ENCODE peak calls at places on chromosome 9, in nine cellular contexts. One of them, this sample, is unnamed.

GRCh38 chr9:93097496-93098205 is 1.6 kb downstream of the CARD19 start:
- DNase-seq in dorsolateral prefrontal cortex: peak; percentile 52
- DNase-seq in tibial nerve: no peak
- DNase-seq in AG09309: no peak
- DNase-seq in NCI-H1417: no peak
- DNase-seq in putamen: peak; percentile 59
- DNase-seq in stimulated activated CD8-positive, alpha-beta memory T cell treated with anti-CD3 and anti-CD28 coated beads, Interleukin-4, amount 100 ng/mL, for 24 hours: no peak
- DNase-seq in ureter: no peak
- DNase-seq in stimulated activated CD4-positive, alpha-beta T cell treated with anti-CD3 and anti-CD28 coated beads, Interleukin-12 subunit alpha, Interleukin-12 subunit beta, amount 100 ng/mL, for 48 hours: no peak
- DNase-seq in this sample: no peak

GRCh38 chr9:134223601-134224122 is 59.3 kb upstream of the RNU6ATAC start:
- DNase-seq in stimulated activated CD8-positive, alpha-beta memory T cell treated with anti-CD3 and anti-CD28 coated beads, Interleukin-4, amount 100 ng/mL, for 24 hours: no peak
- DNase-seq in AG09309: no peak
- DNase-seq in ureter: no peak
- DNase-seq in tibial nerve: no peak
- DNase-seq in dorsolateral prefrontal cortex: peak; percentile 9
- DNase-seq in NCI-H1417: no peak
- DNase-seq in stimulated activated CD4-positive, alpha-beta T cell treated with anti-CD3 and anti-CD28 coated beads, Interleukin-12 subunit alpha, Interleukin-12 subunit beta, amount 100 ng/mL, for 48 hours: no peak
- DNase-seq in putamen: no peak
- DNase-seq in this sample: no peak

GRCh38 chr9:5611321-5612186 is 17.4 kb upstream of the RIC1 start:
- DNase-seq in AG09309: no peak
- DNase-seq in dorsolateral prefrontal cortex: no peak
- DNase-seq in stimulated activated CD8-positive, alpha-beta memory T cell treated with anti-CD3 and anti-CD28 coated beads, Interleukin-4, amount 100 ng/mL, for 24 hours: no peak
- DNase-seq in putamen: no peak
- DNase-seq in ureter: no peak
- DNase-seq in tibial nerve: no peak
- DNase-seq in NCI-H1417: no peak
- DNase-seq in stimulated activated CD4-positive, alpha-beta T cell treated with anti-CD3 and anti-CD28 coated beads, Interleukin-12 subunit alpha, Interleukin-12 subunit beta, amount 100 ng/mL, for 48 hours: no peak
- DNase-seq in this sample: no peak

GRCh38 chr9:126989847-126990821 is 75.6 kb downstream of the RALGPS1 start:
- DNase-seq in stimulated activated CD8-positive, alpha-beta memory T cell treated with anti-CD3 and anti-CD28 coated beads, Interleukin-4, amount 100 ng/mL, for 24 hours: no peak
- DNase-seq in tibial nerve: peak; percentile 84
- DNase-seq in dorsolateral prefrontal cortex: no peak
- DNase-seq in ureter: peak; percentile 66
- DNase-seq in putamen: no peak
- DNase-seq in AG09309: no peak
- DNase-seq in stimulated activated CD4-positive, alpha-beta T cell treated with anti-CD3 and anti-CD28 coated beads, Interleukin-12 subunit alpha, Interleukin-12 subunit beta, amount 100 ng/mL, for 48 hours: no peak
- DNase-seq in NCI-H1417: no peak
- DNase-seq in this sample: no peak

GRCh38 chr9:77883846-77884771 is 147.5 kb downstream of the GNAQ start:
- DNase-seq in NCI-H1417: no peak
- DNase-seq in stimulated activated CD4-positive, alpha-beta T cell treated with anti-CD3 and anti-CD28 coated beads, Interleukin-12 subunit alpha, Interleukin-12 subunit beta, amount 100 ng/mL, for 48 hours: no peak
- DNase-seq in dorsolateral prefrontal cortex: no peak
- DNase-seq in tibial nerve: no peak
- DNase-seq in putamen: peak; percentile 24
- DNase-seq in ureter: no peak
- DNase-seq in AG09309: no peak
- DNase-seq in stimulated activated CD8-positive, alpha-beta memory T cell treated with anti-CD3 and anti-CD28 coated beads, Interleukin-4, amount 100 ng/mL, for 24 hours: no peak
- DNase-seq in this sample: no peak

GRCh38 chr9:112069318-112070169 is 105.6 kb downstream of the SUSD1 start:
- DNase-seq in stimulated activated CD4-positive, alpha-beta T cell treated with anti-CD3 and anti-CD28 coated beads, Interleukin-12 subunit alpha, Interleukin-12 subunit beta, amount 100 ng/mL, for 48 hours: no peak
- DNase-seq in tibial nerve: no peak
- DNase-seq in dorsolateral prefrontal cortex: no peak
- DNase-seq in AG09309: no peak
- DNase-seq in stimulated activated CD8-positive, alpha-beta memory T cell treated with anti-CD3 and anti-CD28 coated beads, Interleukin-4, amount 100 ng/mL, for 24 hours: no peak
- DNase-seq in NCI-H1417: no peak
- DNase-seq in putamen: no peak
- DNase-seq in ureter: no peak
- DNase-seq in this sample: no peak

GRCh38 chr9:114238471-114238870 is 83.1 kb downstream of the COL27A1 start:
- DNase-seq in ureter: peak; percentile 67
- DNase-seq in stimulated activated CD4-positive, alpha-beta T cell treated with anti-CD3 and anti-CD28 coated beads, Interleukin-12 subunit alpha, Interleukin-12 subunit beta, amount 100 ng/mL, for 48 hours: no peak
- DNase-seq in dorsolateral prefrontal cortex: no peak
- DNase-seq in putamen: no peak
- DNase-seq in stimulated activated CD8-positive, alpha-beta memory T cell treated with anti-CD3 and anti-CD28 coated beads, Interleukin-4, amount 100 ng/mL, for 24 hours: no peak
- DNase-seq in NCI-H1417: no peak
- DNase-seq in tibial nerve: peak; percentile 50
- DNase-seq in AG09309: no peak
- DNase-seq in this sample: no peak

GRCh38 chr9:87280421-87280820 is 217.2 kb upstream of the DAPK1 start:
- DNase-seq in dorsolateral prefrontal cortex: no peak
- DNase-seq in putamen: no peak
- DNase-seq in AG09309: peak; percentile 98
- DNase-seq in stimulated activated CD4-positive, alpha-beta T cell treated with anti-CD3 and anti-CD28 coated beads, Interleukin-12 subunit alpha, Interleukin-12 subunit beta, amount 100 ng/mL, for 48 hours: no peak
- DNase-seq in ureter: no peak
- DNase-seq in stimulated activated CD8-positive, alpha-beta memory T cell treated with anti-CD3 and anti-CD28 coated beads, Interleukin-4, amount 100 ng/mL, for 24 hours: no peak
- DNase-seq in tibial nerve: no peak
- DNase-seq in NCI-H1417: no peak
- DNase-seq in this sample: no peak

GRCh38 chr9:24614070-24614469 is 68.4 kb upstream of the IZUMO3 start:
- DNase-seq in NCI-H1417: no peak
- DNase-seq in stimulated activated CD8-positive, alpha-beta memory T cell treated with anti-CD3 and anti-CD28 coated beads, Interleukin-4, amount 100 ng/mL, for 24 hours: no peak
- DNase-seq in AG09309: no peak
- DNase-seq in putamen: no peak
- DNase-seq in tibial nerve: no peak
- DNase-seq in ureter: no peak
- DNase-seq in stimulated activated CD4-positive, alpha-beta T cell treated with anti-CD3 and anti-CD28 coated beads, Interleukin-12 subunit alpha, Interleukin-12 subunit beta, amount 100 ng/mL, for 48 hours: no peak
- DNase-seq in dorsolateral prefrontal cortex: no peak
- DNase-seq in this sample: no peak

This sample was measured in stimulated activated effector memory CD8-positive, alpha-beta T cell treated with anti-CD3 and anti-CD28 coated beads, Interleukin-12 subunit alpha, Interleukin-12 subunit beta, amount 100 ng/mL, for 72 hours.